ENCODE peak calls at places on chromosomes 7 and 10, in six cellular contexts. K, R, M, E, L and J are unnamed samples.

GRCh38 chr10:13917791-13918190 is 331.0 kb downstream of the PRPF18 start:
- DNase-seq in K (no peak), R (no peak), M (no peak), E (no peak), L (no peak), J (peak)

GRCh38 chr7:3897430-3898385 is 596.7 kb downstream of the SDK1 start:
- DNase-seq in K (peak), R (peak), M (peak), E (peak), L (no peak), J (no peak)

GRCh38 chr7:4013793-4014192 is 668.3 kb upstream of the FOXK1 start:
- DNase-seq in K (peak), R (no peak), M (no peak), E (peak), L (no peak), J (no peak)

GRCh38 chr7:88759216-88759955 is at the start of gene ZNF804B:
- DNase-seq in K (peak), R (no peak), M (peak), E (no peak), L (no peak), J (no peak)

GRCh38 chr10:111968624-111969023 is 214.9 kb downstream of the GPAM start:
- DNase-seq in K (no peak), R (no peak), M (no peak), E (no peak), L (no peak), J (no peak)

GRCh38 chr10:1762066-1762465 is 24.7 kb upstream of the ADARB2 start:
- DNase-seq in K (no peak), R (no peak), M (no peak), E (no peak), L (no peak), J (no peak)

GRCh38 chr7:27179503-27180430 is 5.3 kb downstream of the HOXA11 start:
- DNase-seq in K (peak), R (peak), M (peak), E (peak), L (peak), J (peak)

GRCh38 chr7:292826-293225 is 2.9 kb downstream of the FOXL3 start:
- DNase-seq in K (no peak), R (no peak), M (no peak), E (peak), L (no peak), J (no peak)

GRCh38 chr10:84460520-84460919 is 132.1 kb downstream of the CCSER2 start:
- DNase-seq in K (no peak), R (no peak), M (no peak), E (no peak), L (no peak), J (no peak)

GRCh38 chr10:28307267-28307666 is 4.4 kb upstream of the MPP7 start:
- DNase-seq in K (no peak), R (no peak), M (no peak), E (no peak), L (no peak), J (no peak)

GRCh38 chr10:112738586-112739218 is 211.3 kb upstream of the TCF7L2 start:
- DNase-seq in K (no peak), R (no peak), M (no peak), E (no peak), L (no peak), J (no peak)

GRCh38 chr7:66403562-66403961 is 198.4 kb downstream of the TPST1 start:
- DNase-seq in K (no peak), R (no peak), M (no peak), E (no peak), L (no peak), J (no peak)

GRCh38 chr10:57468886-57469432 is 798.7 kb downstream of the IPMK start:
- DNase-seq in K (no peak), R (no peak), M (no peak), E (no peak), L (no peak), J (no peak)

GRCh38 chr10:99658622-99659030 is 683 bp upstream of the ENTPD7 start:
- DNase-seq in K (peak), R (peak), M (peak), E (peak), L (peak), J (peak)

GRCh38 chr7:40680657-40681056 is 545.9 kb downstream of the SUGCT start:
- DNase-seq in K (peak), R (peak), M (no peak), E (no peak), L (no peak), J (no peak)

GRCh38 chr10:124223711-124224085 is 130.3 kb upstream of the CHST15 start:
- DNase-seq in K (no peak), R (no peak), M (no peak), E (no peak), L (no peak), J (no peak)

GRCh38 chr10:124224331-124225028 is 131.1 kb upstream of the CHST15 start:
- DNase-seq in K (no peak), R (peak), M (no peak), E (no peak), L (no peak), J (no peak)

GRCh38 chr10:124226271-124226911 is 133.0 kb upstream of the CHST15 start:
- DNase-seq in K (no peak), R (no peak), M (no peak), E (no peak), L (no peak), J (no peak)

GRCh38 chr10:124225468-124226270 is 132.3 kb upstream of the CHST15 start:
- DNase-seq in K (no peak), R (no peak), M (peak), E (no peak), L (peak), J (peak)

DNA sequence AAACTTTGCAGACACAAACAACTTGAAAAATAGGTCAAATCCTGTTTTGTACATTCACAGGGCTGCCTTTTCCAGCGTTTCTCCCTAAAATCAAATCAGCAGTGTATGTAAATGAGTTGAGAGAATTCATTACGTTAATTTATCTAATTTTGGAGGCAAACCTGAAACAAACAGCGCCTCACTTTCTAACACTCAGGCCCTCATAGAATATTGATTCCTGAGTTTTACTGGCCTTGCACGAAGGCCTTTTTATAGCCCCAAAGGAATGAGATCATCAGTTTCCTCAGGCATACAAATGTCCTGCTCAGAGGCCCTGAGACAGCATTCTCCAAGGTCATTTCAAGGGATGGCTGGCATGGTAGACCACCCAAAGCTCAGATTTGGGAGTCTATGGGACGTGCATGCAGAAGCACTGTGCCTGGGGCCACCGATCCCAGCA is 131.7 kb upstream of the CHST15 start:
- DNase-seq in K (no peak), R (no peak), M (no peak), E (no peak), L (no peak), J (no peak)
- H3K27ac ChIP-seq in K (no peak), R (no peak), M (no peak), E (no peak), L (no peak), J (no peak)

GRCh38 chr10:110426294-110427153 is 71.2 kb upstream of the DUSP5 start:
- DNase-seq in K (no peak), R (no peak), M (peak), E (no peak), L (no peak), J (peak)

GRCh38 chr10:110430369-110431273 is 67.1 kb upstream of the DUSP5 start:
- DNase-seq in K (no peak), R (no peak), M (peak), E (peak), L (no peak), J (no peak)

GRCh38 chr10:110432084-110432483 is 65.6 kb upstream of the DUSP5 start:
- DNase-seq in K (no peak), R (no peak), M (peak), E (peak), L (no peak), J (no peak)

GRCh38 chr10:110431659-110432058 is 66.0 kb upstream of the DUSP5 start:
- DNase-seq in K (no peak), R (no peak), M (peak), E (peak), L (no peak), J (no peak)

DNA sequence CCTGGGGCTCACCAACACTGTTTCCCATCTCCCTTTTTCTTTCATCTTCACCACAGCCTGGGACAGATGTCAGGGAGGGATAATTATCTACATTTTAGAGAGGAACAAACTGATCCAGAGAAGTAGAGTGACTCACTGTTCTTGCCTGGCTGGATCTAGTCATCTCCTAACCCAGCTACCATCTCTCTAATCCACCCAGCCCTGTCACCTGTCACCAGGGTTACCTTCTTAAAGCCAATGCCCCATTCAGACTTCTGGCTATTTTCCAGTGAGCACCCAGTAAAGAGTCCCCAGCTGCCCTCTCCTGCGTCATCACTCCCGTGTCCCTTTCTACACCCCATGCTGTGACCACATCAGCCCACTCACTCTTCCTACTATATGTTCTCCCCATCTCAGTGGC is 68.4 kb upstream of the DUSP5 start:
- DNase-seq in K (no peak), R (no peak), M (no peak), E (peak), L (no peak), J (no peak)
- H3K27ac ChIP-seq in K (no peak), R (no peak), M (no peak), E (no peak), L (no peak), J (no peak)

GRCh38 chr10:11212686-11213085 is 195.0 kb downstream of the CELF2 start:
- DNase-seq in K (no peak), R (no peak), M (no peak), E (no peak), L (no peak), J (no peak)
- H3K27ac ChIP-seq in K (no peak), R (no peak), M (no peak), E (no peak), L (no peak), J (no peak)

DNA sequence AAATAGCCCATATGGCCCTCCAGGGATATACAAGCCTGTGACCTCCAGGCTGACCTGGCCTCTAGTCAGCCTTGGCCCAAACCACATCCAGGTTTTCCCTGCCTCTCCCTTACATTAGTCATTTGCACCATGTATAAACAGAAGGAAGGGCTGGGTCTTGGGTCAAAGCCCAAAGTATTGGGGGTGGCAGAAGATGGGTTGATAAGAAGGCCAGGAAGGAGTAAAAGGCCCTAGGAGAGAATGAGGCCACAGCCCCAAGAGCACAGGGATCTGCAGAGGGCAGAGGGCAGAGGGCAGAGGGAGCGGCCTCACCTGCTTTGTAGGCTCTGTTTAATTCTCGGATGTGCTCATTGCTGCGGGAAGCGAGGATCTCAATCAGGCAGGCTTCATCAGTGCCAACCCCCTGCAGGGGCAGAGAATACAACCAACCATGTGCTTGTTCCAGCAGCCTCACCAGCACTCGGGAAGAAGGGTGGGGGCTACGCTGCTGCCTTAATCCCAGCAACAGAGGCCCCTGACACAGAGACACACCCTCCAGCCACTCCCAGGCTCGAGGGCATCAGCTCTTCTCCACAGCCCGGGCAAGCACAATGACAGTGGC is 31.3 kb downstream of the PLAC9 start:
- DNase-seq in K (no peak), R (peak), M (no peak), E (peak), L (no peak), J (peak)
- H3K27ac ChIP-seq in K (no peak), R (no peak), M (no peak), E (peak), L (no peak), J (no peak)

GRCh38 chr7:74654811-74655210 is 2.7 kb upstream of the GTF2I start:
- DNase-seq in K (no peak), R (no peak), M (no peak), E (no peak), L (no peak), J (no peak)
- H3K27ac ChIP-seq in K (no peak), R (no peak), M (no peak), E (no peak), L (no peak), J (no peak)

GRCh38 chr7:134535272-134535918 is 8.0 kb downstream of the AKR1B10 start:
- DNase-seq in K (no peak), R (no peak), M (no peak), E (no peak), L (no peak), J (no peak)
- H3K27ac ChIP-seq in K (no peak), R (no peak), M (no peak), E (no peak), L (no peak), J (no peak)